ENCODE peak calls at places on chromosomes 11 and 22, in seven cellular contexts. C, B, J, P, Z, L and O are unnamed samples.
A peak's percentile ranks its signal among the peaks of the same experiment; 100 is the strongest.

GRCh38 chr11:76738618-76739220 is 44.4 kb upstream of the TSKU start:
- DNase-seq in P (no peak), L (no peak), J (no peak), Z (no peak), C (no peak), B (no peak), O (no peak)

GRCh38 chr11:74154621-74155281 is 16.1 kb downstream of the C2CD3 start:
- DNase-seq in B (no peak), C (peak; percentile 42), J (no peak), P (no peak), Z (no peak), L (no peak), O (no peak)

GRCh38 chr11:102347526-102348331 is 715 bp downstream of the BIRC2 start:
- DNase-seq in B (no peak), P (no peak), J (no peak), Z (no peak), C (peak; percentile 44), L (no peak), O (no peak)

GRCh38 chr22:44497218-44497903 is 672 bp downstream of the RTL6 start:
- DNase-seq in C (peak; percentile 26), Z (no peak), J (no peak), P (no peak), L (peak; percentile 59), B (peak; percentile 52), O (no peak)

GRCh38 chr11:70805971-70806370 is 407.6 kb downstream of the CTTN start:
- DNase-seq in J (no peak), Z (no peak), L (no peak), C (no peak), P (no peak), B (no peak), O (no peak)

GRCh38 chr11:94455861-94456260 is 37.8 kb downstream of the MRE11 start:
- DNase-seq in J (no peak), B (no peak), C (no peak), P (no peak), Z (peak; percentile 38), L (no peak), O (no peak)

GRCh38 chr22:27105142-27106025 is 448.0 kb downstream of the MIAT start:
- DNase-seq in Z (no peak), B (peak; percentile 81), P (peak; percentile 86), L (peak; percentile 92), J (no peak), C (peak; percentile 92), O (no peak)

GRCh38 chr11:61736310-61736709 is 16.1 kb upstream of the MYRF start:
- DNase-seq in P (no peak), C (no peak), B (no peak), Z (no peak), J (no peak), L (no peak), O (no peak)

GRCh38 chr22:17734197-17734596 is 40.1 kb downstream of the BID start:
- DNase-seq in C (peak; percentile 56), J (no peak), Z (no peak), L (no peak), B (no peak), P (no peak), O (no peak)

GRCh38 chr11:78783846-78784245 is 209.2 kb upstream of the NARS2 start:
- DNase-seq in C (no peak), P (no peak), Z (no peak), L (no peak), J (no peak), B (no peak), O (no peak)

GRCh38 chr22:49303061-49303735 is 524.5 kb downstream of the BRD1 start:
- DNase-seq in J (no peak), Z (no peak), C (no peak), B (no peak), P (peak; percentile 43), L (peak; percentile 23), O (no peak)

GRCh38 chr11:68928481-68928880 is 24.8 kb downstream of the IGHMBP2 start:
- DNase-seq in P (no peak), L (no peak), Z (no peak), J (no peak), B (no peak), C (peak; percentile 69), O (no peak)

GRCh38 chr11:118241191-118242098 is 10.7 kb downstream of the MPZL3 start:
- DNase-seq in C (peak; percentile 29), J (peak; percentile 52), Z (peak; percentile 95), L (no peak), P (no peak), B (no peak), O (no peak)

GRCh38 chr11:134409552-134410429 is 2.3 kb downstream of the B3GAT1 start:
- DNase-seq in Z (no peak), L (no peak), C (no peak), P (no peak), J (no peak), B (no peak), O (no peak)

GRCh38 chr11:113994077-113994954 is 19.4 kb downstream of the HTR3A start:
- DNase-seq in B (peak; percentile 24), P (no peak), C (peak; percentile 23), J (no peak), Z (no peak), L (no peak), O (no peak)

GRCh38 chr11:79150966-79151365 is 289.9 kb downstream of the TENM4 start:
- DNase-seq in J (no peak), P (no peak), B (no peak), L (no peak), Z (no peak), C (no peak), O (no peak)

GRCh38 chr11:72328366-72329224 is 84.6 kb upstream of the PHOX2A start:
- DNase-seq in J (no peak), B (no peak), P (no peak), Z (no peak), L (no peak), C (peak; percentile 50), O (no peak)

GRCh38 chr22:40628354-40629042 is 8.0 kb downstream of the MRTFA start:
- DNase-seq in P (no peak), B (no peak), L (no peak), Z (no peak), J (no peak), C (peak; percentile 58), O (no peak)

GRCh38 chr11:102637731-102638130 is 12.6 kb upstream of the MMP20 start:
- DNase-seq in Z (no peak), L (no peak), J (no peak), C (no peak), B (no peak), P (no peak), O (no peak)

GRCh38 chr11:18536195-18536594 is 9.5 kb upstream of the TSG101 start:
- DNase-seq in P (no peak), B (no peak), J (no peak), C (no peak), L (no peak), Z (no peak), O (no peak)

GRCh38 chr11:17257200-17257599 is 19.3 kb upstream of the NUCB2 start:
- DNase-seq in J (no peak), C (peak; percentile 76), B (no peak), Z (no peak), P (no peak), L (no peak), O (no peak)

GRCh38 chr11:87736928-87737327 is 438.3 kb downstream of the RAB38 start:
- DNase-seq in P (no peak), B (no peak), Z (no peak), L (no peak), J (no peak), C (no peak), O (no peak)

DNA sequence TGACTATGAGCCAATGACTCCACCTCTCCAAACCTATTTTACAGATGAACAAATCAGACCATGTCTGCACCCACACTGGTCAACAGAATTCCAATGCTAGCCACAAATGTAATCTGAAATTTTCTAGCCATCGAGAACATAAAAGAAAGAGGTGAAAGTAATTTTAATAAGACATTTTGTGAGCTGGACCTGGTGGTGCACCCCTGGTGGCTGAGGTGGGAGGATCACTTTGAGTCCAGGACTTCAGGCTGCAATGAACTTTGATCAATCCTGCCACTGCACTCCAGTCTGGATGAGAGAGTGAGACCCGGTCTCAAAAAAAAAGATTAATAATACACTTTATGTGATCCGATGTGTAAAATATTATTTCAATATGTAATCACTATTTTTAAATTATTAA is 9.4 kb upstream of the RNF185 start:
- DNase-seq in Z (no peak), C (no peak), L (no peak), P (no peak), J (no peak), B (no peak), O (no peak)
- TF ChIP-seq CTCF in Z (peak; percentile 60), C (peak; percentile 47), L (no peak), P (no peak), J (no peak), B (no peak), O (peak; percentile 49)

GRCh38 chr11:120912915-120913314 is 111.0 kb upstream of the TBCEL start:
- DNase-seq in P (no peak), J (no peak), Z (no peak), C (no peak), B (no peak), L (no peak), O (no peak)
- H3K4me3 ChIP-seq in P (no peak overlapping the region), J (no peak overlapping the region), Z (no peak overlapping the region), C (no peak overlapping the region), B (no peak overlapping the region), L (no peak overlapping the region), O (no peak overlapping the region)

GRCh38 chr11:46916669-46917108 is 1.7 kb downstream of the LRP4 start:
- DNase-seq in L (peak; percentile 72), J (no peak), C (peak; percentile 80), P (no peak), B (peak; percentile 60), Z (no peak), O (no peak)
- TF ChIP-seq CTCF in L (no peak), J (no peak), C (peak; percentile 34), P (no peak), B (no peak), Z (no peak), O (peak; percentile 38)

GRCh38 chr11:96265236-96265737 is 77.7 kb downstream of the MAML2 start:
- DNase-seq in J (no peak), B (no peak), Z (no peak), P (no peak), C (no peak), L (no peak), O (no peak)

GRCh38 chr11:96267490-96268010 is 75.4 kb downstream of the MAML2 start:
- DNase-seq in Z (no peak), B (no peak), J (no peak), P (no peak), C (peak; percentile 40), L (no peak), O (no peak)

GRCh38 chr11:96265972-96266371 is 77.0 kb downstream of the MAML2 start:
- DNase-seq in J (no peak), C (no peak), Z (no peak), L (no peak), B (no peak), P (no peak), O (no peak)

GRCh38 chr11:96264364-96264763 is 78.6 kb downstream of the MAML2 start:
- DNase-seq in L (no peak), J (no peak), Z (no peak), B (no peak), P (no peak), C (no peak), O (no peak)

DNA sequence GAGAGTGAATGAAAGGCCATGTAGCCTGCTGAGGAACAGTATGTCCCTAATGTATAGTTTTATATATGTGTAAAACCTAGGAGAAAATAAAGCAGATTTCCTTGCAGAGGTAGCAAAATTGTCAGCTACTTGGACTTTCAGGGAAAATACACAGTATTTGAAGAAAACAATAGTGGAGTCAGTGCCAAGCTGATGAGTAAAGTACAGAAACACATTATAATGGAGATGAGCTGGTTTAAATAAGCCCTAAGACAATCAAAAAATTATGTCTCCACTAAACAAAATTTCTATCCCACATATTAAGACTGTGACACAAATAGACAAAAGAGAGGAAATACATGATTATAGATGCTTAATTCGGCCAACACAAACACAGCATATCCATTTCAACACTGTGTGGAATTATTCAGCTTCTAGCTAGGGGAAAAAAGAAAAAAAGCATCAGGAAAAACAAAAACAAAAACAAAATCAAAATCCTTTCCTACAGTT is 76.0 kb downstream of the MAML2 start:
- DNase-seq in Z (no peak), J (no peak), B (no peak), L (no peak), C (no peak), P (no peak), O (no peak)
- H3K4me3 ChIP-seq in Z (no peak overlapping the region), J (no peak overlapping the region), B (no peak overlapping the region), L (no peak overlapping the region), C (no peak overlapping the region), P (no peak overlapping the region), O (peak overlapping the region; percentile 19)